ENCODE peak calls at places on chromosomes 4 and X, in nine cellular contexts. Y is lung, O is pancreas, W is GM23248, I is aorta, P is tibial nerve, X is transverse colon, E is testis, L is heart right ventricle. U is an unnamed sample. For H3K4me1, the result is how much of the 10 kb centered on the place peaks cover.

GRCh38 chr4:159390648-159391047 is 287.8 kb downstream of the RAPGEF2 start:
- DNase-seq in I (no peak), X (no peak), Y (no peak), L (no peak), O (no peak), W (peak), P (no peak), E (no peak), U (no peak)

GRCh38 chr4:142434519-142435224 is 411.4 kb downstream of the INPP4B start:
- DNase-seq in X (no peak), Y (no peak), L (no peak), P (no peak), E (no peak), W (no peak), I (no peak), O (no peak), U (no peak)

GRCh38 chrX:153379971-153380581 is 21.1 kb downstream of the PNMA6E start:
- DNase-seq in P (no peak), O (no peak), X (no peak), Y (no peak), I (no peak), L (no peak), E (peak), W (no peak), U (no peak)

GRCh38 chrX:110914281-110914680 is 118.7 kb upstream of the CHRDL1 start:
- DNase-seq in W (no peak), P (no peak), L (no peak), E (no peak), O (no peak), Y (no peak), I (no peak), X (no peak), U (no peak)

GRCh38 chr4:183071222-183071621 is 27.8 kb upstream of the WWC2 start:
- DNase-seq in Y (no peak), L (no peak), P (no peak), W (no peak), E (no peak), I (no peak), O (no peak), X (no peak), U (no peak)

GRCh38 chrX:141832247-141832646 is 5.9 kb upstream of the MAGEC3 start:
- DNase-seq in W (no peak), Y (no peak), I (no peak), E (no peak), X (no peak), O (no peak), P (no peak), L (no peak), U (no peak)

GRCh38 chr4:152663203-152664066 is 16.4 kb downstream of the TMEM154 start:
- DNase-seq in O (no peak), L (no peak), W (no peak), I (no peak), X (no peak), P (no peak), E (no peak), Y (no peak), U (no peak)

GRCh38 chrX:31279359-31279758 is 207.5 kb upstream of the FTHL17 start:
- DNase-seq in X (no peak), I (no peak), Y (no peak), W (peak), E (no peak), O (no peak), P (no peak), L (no peak), U (peak)

GRCh38 chrX:71895607-71896006 is 15.0 kb upstream of the NHSL2 start:
- DNase-seq in W (no peak), Y (no peak), I (no peak), E (no peak), O (no peak), L (no peak), X (no peak), P (no peak), U (no peak)

GRCh38 chr4:72194046-72194445 is 162.2 kb downstream of the NPFFR2 start:
- DNase-seq in P (no peak), E (no peak), O (no peak), Y (no peak), W (no peak), L (no peak), I (no peak), X (no peak), U (no peak)

DNA sequence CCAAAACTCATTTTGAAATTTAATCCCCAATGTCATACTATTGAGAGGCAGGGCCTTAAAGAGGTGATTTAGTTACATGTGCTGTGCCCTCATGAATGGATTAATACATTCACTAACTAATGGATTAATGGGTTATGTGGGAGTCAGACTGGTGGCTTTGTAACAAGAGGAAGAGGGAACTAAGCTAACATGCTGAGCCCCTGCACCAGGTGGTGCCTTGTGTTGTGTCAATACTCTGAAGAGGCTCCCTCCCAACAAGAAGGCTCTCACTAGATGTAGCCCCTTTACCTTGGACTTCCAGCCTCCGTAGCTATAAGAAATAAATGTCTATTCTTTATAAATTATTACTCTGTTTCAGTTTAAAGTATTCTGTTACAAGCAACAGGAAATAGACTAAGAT is 411.9 kb upstream of the EMCN start:
- DNase-seq in I (no peak), W (no peak), E (no peak), X (no peak), L (no peak), P (no peak), Y (no peak), O (no peak), U (no peak)
- H3K4me1 ChIP-seq in I (under half), W (under half), E (under half), X (under half), L (under half), P (under half), Y (under half), O (under half), U (under half)

DNA sequence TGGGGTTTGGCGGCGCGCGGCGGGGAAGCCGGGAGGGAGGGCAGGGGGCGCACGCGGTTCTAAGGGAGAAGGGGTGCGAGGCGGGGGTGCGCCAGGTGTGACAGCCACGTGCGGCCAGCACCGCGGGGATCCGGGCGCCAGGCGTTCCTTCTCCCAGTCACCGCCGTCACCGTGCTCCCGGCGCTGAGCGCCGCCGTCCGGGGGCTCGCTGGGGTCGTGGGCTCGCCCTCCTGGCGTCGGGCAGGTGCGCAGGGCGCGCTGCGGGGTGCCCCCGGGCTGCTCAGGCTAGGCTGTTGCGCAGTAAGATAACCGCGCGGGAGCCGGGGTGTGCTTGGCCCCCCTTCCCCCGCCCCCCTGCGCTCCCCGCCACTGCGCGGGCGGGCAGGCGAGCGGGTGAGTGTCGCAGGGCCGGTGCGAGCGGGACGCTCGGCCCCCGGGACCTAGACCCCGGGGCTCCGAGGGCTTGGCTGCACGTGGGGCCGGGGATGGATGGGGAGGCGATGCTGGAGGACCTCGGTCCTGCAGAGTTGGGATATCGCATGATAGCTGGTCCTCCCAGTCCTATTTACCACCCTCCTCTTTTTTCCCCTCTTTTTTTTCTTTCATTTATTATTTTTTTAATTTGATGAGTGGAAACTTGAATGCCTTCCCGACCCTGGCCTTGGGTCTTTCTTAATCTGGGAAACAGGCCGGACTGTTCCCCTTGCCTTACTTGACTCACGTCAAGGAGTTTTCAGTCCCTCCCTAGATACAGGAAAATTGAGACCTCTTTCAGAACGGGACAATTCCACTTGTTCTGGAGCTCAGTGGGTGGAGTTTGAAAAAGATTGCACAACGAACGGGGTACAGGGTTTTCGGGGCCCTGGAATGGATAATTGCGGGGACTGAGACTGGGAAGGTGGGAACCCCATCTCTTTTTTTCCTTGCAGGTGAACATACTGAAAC is 797 bp downstream of the TXLNG start:
- DNase-seq in P (peak), I (peak), O (no peak), Y (no peak), L (no peak), X (peak), E (no peak), W (peak), U (no peak)
- H3K27ac ChIP-seq in P (peak), I (peak), O (peak), Y (peak), L (peak), X (peak), E (peak), W (peak), U (no peak)

GRCh38 chr4:6345096-6345830 is 75.6 kb downstream of the WFS1 start:
- DNase-seq in L (no peak), I (peak), O (no peak), P (no peak), X (no peak), Y (no peak), E (no peak), W (no peak), U (no peak)
- H3K4me3 ChIP-seq in L (no peak), I (no peak), O (no peak), P (no peak), X (no peak), Y (no peak), E (no peak), W (no peak), U (no peak)

GRCh38 chrX:56800801-56801200 is 71.8 kb downstream of the NBDY start:
- DNase-seq in E (no peak), L (no peak), O (no peak), P (no peak), W (no peak), I (no peak), X (peak), Y (no peak), U (no peak)
- H3K4me1 ChIP-seq in E (under half), L (under half), O (under half), P (under half), W (under half), I (under half), X (under half), Y (under half), U (under half)

GRCh38 chr4:139153411-139154133 is 23.4 kb downstream of the ELF2 start:
- DNase-seq in E (no peak), I (no peak), P (no peak), X (no peak), W (no peak), Y (no peak), L (no peak), O (no peak), U (no peak)
- H3K27ac ChIP-seq in E (no peak), I (no peak), P (no peak), X (no peak), W (no peak), Y (no peak), L (no peak), O (no peak), U (no peak)

GRCh38 chr4:113637363-113637762 is 124.2 kb downstream of the CAMK2D start:
- DNase-seq in P (no peak), L (no peak), Y (no peak), W (peak), I (no peak), O (no peak), X (no peak), E (no peak), U (no peak)

GRCh38 chr4:113636438-113636818 is 125.1 kb downstream of the CAMK2D start:
- DNase-seq in W (no peak), E (no peak), Y (no peak), X (no peak), L (no peak), I (no peak), P (no peak), O (no peak), U (peak)

GRCh38 chr4:113634081-113634969 is 127.2 kb downstream of the CAMK2D start:
- DNase-seq in P (no peak), W (no peak), I (no peak), O (no peak), L (no peak), E (no peak), X (no peak), Y (no peak), U (no peak)

GRCh38 chr4:113636877-113637276 is 124.7 kb downstream of the CAMK2D start:
- DNase-seq in W (peak), I (no peak), P (no peak), L (no peak), Y (no peak), X (no peak), O (no peak), E (no peak), U (peak)

GRCh38 chr4:113635739-113636437 is 125.7 kb downstream of the CAMK2D start:
- DNase-seq in I (no peak), L (peak), E (no peak), X (no peak), P (no peak), W (no peak), O (no peak), Y (no peak), U (no peak)
- H3K4me3 ChIP-seq in I (no peak), L (no peak), E (no peak), X (no peak), P (no peak), W (no peak), O (no peak), Y (no peak), U (no peak)

DNA sequence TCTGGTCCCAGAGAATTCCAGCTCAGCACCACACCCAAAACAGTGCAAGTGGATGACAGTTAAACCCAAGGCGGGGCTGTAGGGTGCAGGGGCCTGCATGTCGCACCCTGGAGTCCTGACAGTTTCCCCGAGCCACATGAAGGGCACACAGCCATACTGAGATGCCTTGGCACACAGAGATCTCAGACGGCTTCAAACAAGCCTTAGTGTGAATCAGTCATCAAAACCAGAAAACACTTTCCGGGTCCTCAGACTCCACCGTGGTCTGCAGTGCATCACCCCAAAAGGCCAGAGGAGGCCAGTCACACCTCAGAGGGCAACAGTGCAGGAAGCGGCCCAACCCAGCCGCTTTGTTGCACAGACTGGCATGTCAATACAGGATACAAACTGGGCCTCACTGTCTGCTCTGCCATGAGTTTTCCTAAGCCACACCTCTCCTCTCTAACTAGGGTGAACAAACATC is 64.6 kb upstream of the ENPP6 start:
- DNase-seq in W (peak), E (no peak), X (peak), L (no peak), P (peak), I (no peak), Y (peak), O (no peak), U (peak)
- H3K4me1 ChIP-seq in W (under half), E (under half), X (under half), L (under half), P (under half), I (under half), Y (under half), O (under half), U (under half)

GRCh38 chr4:10285028-10285427 is 168.4 kb upstream of the WDR1 start:
- DNase-seq in P (no peak), L (no peak), X (no peak), I (no peak), E (no peak), Y (no peak), O (no peak), W (no peak), U (no peak)

GRCh38 chr4:10279261-10279660 is 162.7 kb upstream of the WDR1 start:
- DNase-seq in W (no peak), L (no peak), I (no peak), X (no peak), E (no peak), O (no peak), Y (no peak), P (no peak), U (no peak)

GRCh38 chr4:10281996-10282395 is 165.4 kb upstream of the WDR1 start:
- DNase-seq in W (peak), Y (no peak), E (no peak), L (no peak), O (no peak), P (no peak), X (no peak), I (no peak), U (no peak)

GRCh38 chr4:10288830-10289533 is 168.2 kb downstream of the ZNF518B start:
- DNase-seq in E (no peak), Y (no peak), X (no peak), I (no peak), O (no peak), L (no peak), W (no peak), P (no peak), U (no peak)

GRCh38 chr4:10283761-10284160 is 167.2 kb upstream of the WDR1 start:
- DNase-seq in E (no peak), W (no peak), O (no peak), X (no peak), I (no peak), P (no peak), Y (no peak), L (no peak), U (no peak)
- H3K27ac ChIP-seq in E (no peak), W (no peak), O (no peak), X (no peak), I (no peak), P (no peak), Y (no peak), L (no peak), U (no peak)

DNA sequence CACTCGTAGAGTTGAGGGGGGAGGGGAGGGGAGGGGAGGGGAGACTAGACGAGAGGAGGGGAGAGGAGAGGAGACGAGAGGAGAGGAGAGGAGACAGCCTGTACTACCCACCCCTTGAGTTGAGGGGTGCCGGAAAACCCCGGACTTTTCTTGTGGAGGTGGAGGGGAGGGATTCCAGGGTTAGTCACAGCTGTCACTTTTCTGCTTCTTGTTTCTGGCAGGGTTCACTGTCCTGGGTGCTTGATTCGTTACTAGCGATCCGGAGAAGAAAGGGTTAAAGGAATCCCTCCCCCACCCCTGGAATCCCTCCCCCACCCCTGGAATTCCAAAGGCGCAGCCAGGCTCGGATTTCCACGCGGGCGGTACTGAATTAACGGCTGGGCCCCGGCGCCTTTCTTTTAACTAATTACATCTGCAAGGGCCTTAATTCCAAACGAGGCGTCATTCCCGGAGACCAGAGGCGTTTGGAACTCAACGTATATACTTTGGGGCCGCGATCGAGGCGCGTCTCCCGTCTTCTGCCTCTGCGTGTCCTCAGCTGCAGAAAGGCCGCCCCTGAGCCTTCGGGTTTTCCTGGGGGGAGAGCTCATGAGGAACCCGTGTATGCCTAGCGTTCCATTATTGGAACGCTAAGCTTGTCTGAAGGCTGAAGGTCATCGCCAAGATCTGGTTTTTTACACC is 20.1 kb upstream of the CSF2RA start:
- DNase-seq in P (no peak), X (no peak), E (peak), W (peak), Y (no peak), O (no peak), I (no peak), L (no peak), U (no peak)
- H3K4me3 ChIP-seq in P (peak), X (peak), E (no peak), W (no peak), Y (no peak), O (no peak), I (no peak), L (no peak), U (no peak)

GRCh38 chr4:76989391-76990061 is 40.0 kb downstream of the SEPTIN11 start:
- DNase-seq in Y (no peak), W (no peak), L (no peak), E (no peak), I (no peak), P (no peak), X (peak), O (no peak), U (peak)

GRCh38 chr4:76987685-76988084 is 38.1 kb downstream of the SEPTIN11 start:
- DNase-seq in O (no peak), L (no peak), E (no peak), I (no peak), P (no peak), Y (no peak), W (peak), X (no peak), U (no peak)

GRCh38 chr4:76993787-76994641 is 44.5 kb downstream of the SEPTIN11 start:
- DNase-seq in X (no peak), E (no peak), I (no peak), L (no peak), W (no peak), P (no peak), Y (no peak), O (no peak), U (peak)

GRCh38 chr4:76987153-76987562 is 37.6 kb downstream of the SEPTIN11 start:
- DNase-seq in E (peak), O (peak), L (peak), X (no peak), W (peak), I (no peak), Y (no peak), P (no peak), U (no peak)

DNA sequence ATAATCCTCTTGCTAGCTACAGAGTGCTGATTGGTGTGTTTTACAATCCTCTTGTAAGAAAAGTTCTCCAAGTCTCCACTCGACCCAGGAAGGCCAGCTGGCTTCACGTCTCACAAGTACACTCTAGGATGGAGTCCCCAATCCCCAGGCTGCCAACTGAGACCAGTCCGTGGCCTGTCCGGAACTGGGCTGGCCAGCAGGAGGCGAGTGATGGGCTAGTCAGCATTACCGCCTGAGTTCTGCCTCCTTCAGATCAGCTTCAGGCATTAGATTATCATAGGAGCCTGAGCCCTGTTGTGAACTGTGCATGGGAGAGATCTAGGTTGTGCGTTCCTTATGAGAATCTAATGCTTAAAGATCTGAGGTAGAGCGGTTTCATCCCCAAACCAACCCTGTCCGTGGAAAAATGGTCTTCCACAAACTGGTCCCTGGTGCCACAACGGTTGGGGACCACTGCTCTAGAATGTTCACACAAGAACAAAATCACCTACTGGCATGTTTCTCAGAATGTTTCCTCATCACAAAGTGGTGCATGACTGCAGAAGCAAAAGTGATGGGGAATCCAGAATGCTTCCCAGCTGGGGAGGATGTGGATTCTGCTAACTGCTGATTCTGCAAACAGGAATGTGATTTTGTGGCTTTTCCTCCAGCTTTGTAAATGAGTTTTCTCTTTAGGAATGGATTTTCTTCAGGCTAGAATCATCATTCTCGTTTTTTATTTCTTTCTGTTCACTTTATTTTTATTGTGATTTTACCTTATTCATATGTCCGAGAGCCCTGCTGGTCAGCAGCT is 40.9 kb downstream of the SEPTIN11 start:
- DNase-seq in I (no peak), Y (no peak), E (no peak), O (no peak), X (no peak), W (peak), P (no peak), L (no peak), U (no peak)
- H3K4me1 ChIP-seq in I (under half), Y (under half), E (under half), O (under half), X (under half), W (half or more), P (under half), L (under half), U (under half)

U was measured in small intestine.